ENCODE peak calls at places on chromosome 18, in ten cellular contexts. One of them, this sample, is unnamed.
A peak's percentile ranks its signal among the peaks of the same experiment; 100 is the strongest.

GRCh38 chr18:43271593-43272432 is 5.5 kb downstream of the SYT4 start:
- DNase-seq in activated CD8-positive, alpha-beta memory T cell treated with anti-CD3 and anti-CD28 coated beads for 1 hour: no peak
- DNase-seq in thyroid gland: no peak
- DNase-seq in stimulated activated CD4-positive, alpha-beta T cell treated with anti-CD3 and anti-CD28 coated beads, Interleukin-2, amount 100 ng/mL, for 48 hours: peak; percentile 31
- DNase-seq in mesothelial cell of epicardium: no peak
- DNase-seq in pancreas: no peak
- DNase-seq in posterior cingulate gyrus: no peak
- DNase-seq in EL: peak; percentile 32
- DNase-seq in left ventricle myocardium inferior: no peak
- DNase-seq in G401: peak; percentile 75
- DNase-seq in this sample: peak; percentile 23

GRCh38 chr18:25826823-25827617 is 263.4 kb downstream of the SS18 start:
- DNase-seq in EL: peak; percentile 51
- DNase-seq in left ventricle myocardium inferior: no peak
- DNase-seq in thyroid gland: no peak
- DNase-seq in pancreas: no peak
- DNase-seq in activated CD8-positive, alpha-beta memory T cell treated with anti-CD3 and anti-CD28 coated beads for 1 hour: no peak
- DNase-seq in mesothelial cell of epicardium: no peak
- DNase-seq in posterior cingulate gyrus: no peak
- DNase-seq in stimulated activated CD4-positive, alpha-beta T cell treated with anti-CD3 and anti-CD28 coated beads, Interleukin-2, amount 100 ng/mL, for 48 hours: no peak
- DNase-seq in G401: peak; percentile 73
- DNase-seq in this sample: peak; percentile 15

GRCh38 chr18:22489694-22490093 is 72.0 kb upstream of the CTAGE1 start:
- DNase-seq in activated CD8-positive, alpha-beta memory T cell treated with anti-CD3 and anti-CD28 coated beads for 1 hour: no peak
- DNase-seq in left ventricle myocardium inferior: no peak
- DNase-seq in pancreas: peak; percentile 48
- DNase-seq in stimulated activated CD4-positive, alpha-beta T cell treated with anti-CD3 and anti-CD28 coated beads, Interleukin-2, amount 100 ng/mL, for 48 hours: no peak
- DNase-seq in thyroid gland: no peak
- DNase-seq in posterior cingulate gyrus: no peak
- DNase-seq in G401: no peak
- DNase-seq in EL: peak; percentile 45
- DNase-seq in mesothelial cell of epicardium: no peak
- DNase-seq in this sample: peak; percentile 32

GRCh38 chr18:31685097-31686082 is 1.0 kb upstream of the B4GALT6 start:
- DNase-seq in mesothelial cell of epicardium: peak; percentile 70
- DNase-seq in activated CD8-positive, alpha-beta memory T cell treated with anti-CD3 and anti-CD28 coated beads for 1 hour: no peak
- DNase-seq in G401: peak; percentile 80
- DNase-seq in thyroid gland: peak; percentile 68
- DNase-seq in left ventricle myocardium inferior: peak; percentile 64
- DNase-seq in posterior cingulate gyrus: peak; percentile 66
- DNase-seq in EL: peak; percentile 22
- DNase-seq in pancreas: peak; percentile 72
- DNase-seq in stimulated activated CD4-positive, alpha-beta T cell treated with anti-CD3 and anti-CD28 coated beads, Interleukin-2, amount 100 ng/mL, for 48 hours: peak; percentile 30
- DNase-seq in this sample: peak; percentile 83

GRCh38 chr18:54822872-54823845 is 5.1 kb upstream of the RAB27B start:
- DNase-seq in thyroid gland: no peak
- DNase-seq in stimulated activated CD4-positive, alpha-beta T cell treated with anti-CD3 and anti-CD28 coated beads, Interleukin-2, amount 100 ng/mL, for 48 hours: no peak
- DNase-seq in mesothelial cell of epicardium: no peak
- DNase-seq in activated CD8-positive, alpha-beta memory T cell treated with anti-CD3 and anti-CD28 coated beads for 1 hour: no peak
- DNase-seq in posterior cingulate gyrus: no peak
- DNase-seq in pancreas: no peak
- DNase-seq in G401: no peak
- DNase-seq in EL: peak; percentile 95
- DNase-seq in left ventricle myocardium inferior: no peak
- DNase-seq in this sample: peak; percentile 99

GRCh38 chr18:49563130-49563540 is 1.3 kb downstream of the LIPG start:
- DNase-seq in left ventricle myocardium inferior: no peak
- DNase-seq in stimulated activated CD4-positive, alpha-beta T cell treated with anti-CD3 and anti-CD28 coated beads, Interleukin-2, amount 100 ng/mL, for 48 hours: no peak
- DNase-seq in EL: no peak
- DNase-seq in pancreas: no peak
- DNase-seq in posterior cingulate gyrus: no peak
- DNase-seq in mesothelial cell of epicardium: no peak
- DNase-seq in thyroid gland: no peak
- DNase-seq in G401: no peak
- DNase-seq in activated CD8-positive, alpha-beta memory T cell treated with anti-CD3 and anti-CD28 coated beads for 1 hour: no peak
- DNase-seq in this sample: peak; percentile 28

GRCh38 chr18:58223717-58224424 is 179.8 kb downstream of the NEDD4L start:
- DNase-seq in G401: no peak
- DNase-seq in EL: peak; percentile 96
- DNase-seq in stimulated activated CD4-positive, alpha-beta T cell treated with anti-CD3 and anti-CD28 coated beads, Interleukin-2, amount 100 ng/mL, for 48 hours: no peak
- DNase-seq in posterior cingulate gyrus: no peak
- DNase-seq in activated CD8-positive, alpha-beta memory T cell treated with anti-CD3 and anti-CD28 coated beads for 1 hour: no peak
- DNase-seq in left ventricle myocardium inferior: no peak
- DNase-seq in pancreas: peak; percentile 80
- DNase-seq in mesothelial cell of epicardium: no peak
- DNase-seq in thyroid gland: peak; percentile 43
- DNase-seq in this sample: peak; percentile 96

GRCh38 chr18:32714571-32715148 is 58.2 kb downstream of the KLHL14 start:
- DNase-seq in pancreas: peak; percentile 32
- DNase-seq in thyroid gland: peak; percentile 57
- DNase-seq in EL: no peak
- DNase-seq in posterior cingulate gyrus: no peak
- DNase-seq in stimulated activated CD4-positive, alpha-beta T cell treated with anti-CD3 and anti-CD28 coated beads, Interleukin-2, amount 100 ng/mL, for 48 hours: peak; percentile 7
- DNase-seq in mesothelial cell of epicardium: no peak
- DNase-seq in G401: peak; percentile 48
- DNase-seq in left ventricle myocardium inferior: no peak
- DNase-seq in activated CD8-positive, alpha-beta memory T cell treated with anti-CD3 and anti-CD28 coated beads for 1 hour: no peak
- DNase-seq in this sample: peak; percentile 43

GRCh38 chr18:62335494-62335893 is 10.4 kb downstream of the TNFRSF11A start:
- DNase-seq in left ventricle myocardium inferior: no peak
- DNase-seq in mesothelial cell of epicardium: no peak
- DNase-seq in pancreas: no peak
- DNase-seq in thyroid gland: no peak
- DNase-seq in stimulated activated CD4-positive, alpha-beta T cell treated with anti-CD3 and anti-CD28 coated beads, Interleukin-2, amount 100 ng/mL, for 48 hours: no peak
- DNase-seq in G401: no peak
- DNase-seq in activated CD8-positive, alpha-beta memory T cell treated with anti-CD3 and anti-CD28 coated beads for 1 hour: no peak
- DNase-seq in EL: no peak
- DNase-seq in posterior cingulate gyrus: no peak
- DNase-seq in this sample: no peak

GRCh38 chr18:56185126-56185525 is 453.3 kb downstream of the TXNL1 start:
- DNase-seq in G401: no peak
- DNase-seq in left ventricle myocardium inferior: no peak
- DNase-seq in pancreas: no peak
- DNase-seq in stimulated activated CD4-positive, alpha-beta T cell treated with anti-CD3 and anti-CD28 coated beads, Interleukin-2, amount 100 ng/mL, for 48 hours: no peak
- DNase-seq in activated CD8-positive, alpha-beta memory T cell treated with anti-CD3 and anti-CD28 coated beads for 1 hour: no peak
- DNase-seq in thyroid gland: no peak
- DNase-seq in posterior cingulate gyrus: no peak
- DNase-seq in EL: no peak
- DNase-seq in mesothelial cell of epicardium: no peak
- DNase-seq in this sample: no peak

GRCh38 chr18:53991805-53992204 is 232.7 kb downstream of the MBD2 start:
- DNase-seq in left ventricle myocardium inferior: no peak
- DNase-seq in posterior cingulate gyrus: no peak
- DNase-seq in stimulated activated CD4-positive, alpha-beta T cell treated with anti-CD3 and anti-CD28 coated beads, Interleukin-2, amount 100 ng/mL, for 48 hours: no peak
- DNase-seq in thyroid gland: no peak
- DNase-seq in activated CD8-positive, alpha-beta memory T cell treated with anti-CD3 and anti-CD28 coated beads for 1 hour: no peak
- DNase-seq in pancreas: no peak
- DNase-seq in G401: no peak
- DNase-seq in EL: peak; percentile 47
- DNase-seq in mesothelial cell of epicardium: no peak
- DNase-seq in this sample: no peak

GRCh38 chr18:58402951-58403702 is 225.8 kb downstream of the ALPK2 start:
- DNase-seq in activated CD8-positive, alpha-beta memory T cell treated with anti-CD3 and anti-CD28 coated beads for 1 hour: no peak
- DNase-seq in mesothelial cell of epicardium: no peak
- DNase-seq in stimulated activated CD4-positive, alpha-beta T cell treated with anti-CD3 and anti-CD28 coated beads, Interleukin-2, amount 100 ng/mL, for 48 hours: no peak
- DNase-seq in G401: no peak
- DNase-seq in pancreas: no peak
- DNase-seq in left ventricle myocardium inferior: peak; percentile 28
- DNase-seq in EL: no peak
- DNase-seq in posterior cingulate gyrus: no peak
- DNase-seq in thyroid gland: peak; percentile 39
- DNase-seq in this sample: no peak

GRCh38 chr18:34913837-34914755 is 127.1 kb upstream of the MAPRE2 start:
- DNase-seq in G401: no peak
- DNase-seq in left ventricle myocardium inferior: no peak
- DNase-seq in posterior cingulate gyrus: no peak
- DNase-seq in stimulated activated CD4-positive, alpha-beta T cell treated with anti-CD3 and anti-CD28 coated beads, Interleukin-2, amount 100 ng/mL, for 48 hours: no peak
- DNase-seq in activated CD8-positive, alpha-beta memory T cell treated with anti-CD3 and anti-CD28 coated beads for 1 hour: no peak
- DNase-seq in EL: peak; percentile 53
- DNase-seq in mesothelial cell of epicardium: no peak
- DNase-seq in thyroid gland: no peak
- DNase-seq in pancreas: no peak
- DNase-seq in this sample: peak; percentile 46

GRCh38 chr18:67232991-67233390 is 283.5 kb downstream of the DSEL start:
- DNase-seq in EL: no peak
- DNase-seq in left ventricle myocardium inferior: no peak
- DNase-seq in posterior cingulate gyrus: no peak
- DNase-seq in activated CD8-positive, alpha-beta memory T cell treated with anti-CD3 and anti-CD28 coated beads for 1 hour: no peak
- DNase-seq in stimulated activated CD4-positive, alpha-beta T cell treated with anti-CD3 and anti-CD28 coated beads, Interleukin-2, amount 100 ng/mL, for 48 hours: no peak
- DNase-seq in mesothelial cell of epicardium: no peak
- DNase-seq in G401: no peak
- DNase-seq in thyroid gland: no peak
- DNase-seq in pancreas: no peak
- DNase-seq in this sample: peak; percentile 5

GRCh38 chr18:32735781-32736180 is 37.0 kb downstream of the KLHL14 start:
- DNase-seq in mesothelial cell of epicardium: no peak
- DNase-seq in pancreas: no peak
- DNase-seq in activated CD8-positive, alpha-beta memory T cell treated with anti-CD3 and anti-CD28 coated beads for 1 hour: no peak
- DNase-seq in posterior cingulate gyrus: no peak
- DNase-seq in EL: no peak
- DNase-seq in stimulated activated CD4-positive, alpha-beta T cell treated with anti-CD3 and anti-CD28 coated beads, Interleukin-2, amount 100 ng/mL, for 48 hours: no peak
- DNase-seq in thyroid gland: no peak
- DNase-seq in G401: no peak
- DNase-seq in left ventricle myocardium inferior: no peak
- DNase-seq in this sample: peak; percentile 13

GRCh38 chr18:68725341-68725740 is 10.4 kb upstream of the TMX3 start:
- DNase-seq in pancreas: no peak
- DNase-seq in thyroid gland: no peak
- DNase-seq in activated CD8-positive, alpha-beta memory T cell treated with anti-CD3 and anti-CD28 coated beads for 1 hour: no peak
- DNase-seq in EL: no peak
- DNase-seq in stimulated activated CD4-positive, alpha-beta T cell treated with anti-CD3 and anti-CD28 coated beads, Interleukin-2, amount 100 ng/mL, for 48 hours: no peak
- DNase-seq in left ventricle myocardium inferior: no peak
- DNase-seq in posterior cingulate gyrus: no peak
- DNase-seq in mesothelial cell of epicardium: no peak
- DNase-seq in G401: no peak
- DNase-seq in this sample: no peak

GRCh38 chr18:22391571-22392359 is 25.9 kb downstream of the CTAGE1 start:
- DNase-seq in activated CD8-positive, alpha-beta memory T cell treated with anti-CD3 and anti-CD28 coated beads for 1 hour: peak; percentile 38
- DNase-seq in posterior cingulate gyrus: no peak
- DNase-seq in stimulated activated CD4-positive, alpha-beta T cell treated with anti-CD3 and anti-CD28 coated beads, Interleukin-2, amount 100 ng/mL, for 48 hours: peak; percentile 2
- DNase-seq in EL: peak; percentile 96
- DNase-seq in pancreas: no peak
- DNase-seq in G401: no peak
- DNase-seq in left ventricle myocardium inferior: no peak
- DNase-seq in mesothelial cell of epicardium: peak; percentile 51
- DNase-seq in thyroid gland: no peak
- DNase-seq in this sample: peak; percentile 81

GRCh38 chr18:79776674-79777073 is 21.1 kb upstream of the KCNG2 start:
- DNase-seq in activated CD8-positive, alpha-beta memory T cell treated with anti-CD3 and anti-CD28 coated beads for 1 hour: no peak
- DNase-seq in stimulated activated CD4-positive, alpha-beta T cell treated with anti-CD3 and anti-CD28 coated beads, Interleukin-2, amount 100 ng/mL, for 48 hours: no peak
- DNase-seq in G401: no peak
- DNase-seq in mesothelial cell of epicardium: no peak
- DNase-seq in left ventricle myocardium inferior: no peak
- DNase-seq in EL: no peak
- DNase-seq in thyroid gland: no peak
- DNase-seq in posterior cingulate gyrus: no peak
- DNase-seq in pancreas: no peak
- DNase-seq in this sample: no peak

GRCh38 chr18:13813271-13813849 is 10.6 kb upstream of the MC5R start:
- DNase-seq in posterior cingulate gyrus: peak; percentile 34
- DNase-seq in pancreas: peak; percentile 47
- DNase-seq in activated CD8-positive, alpha-beta memory T cell treated with anti-CD3 and anti-CD28 coated beads for 1 hour: no peak
- DNase-seq in stimulated activated CD4-positive, alpha-beta T cell treated with anti-CD3 and anti-CD28 coated beads, Interleukin-2, amount 100 ng/mL, for 48 hours: peak; percentile 59
- DNase-seq in thyroid gland: peak; percentile 62
- DNase-seq in G401: peak; percentile 78
- DNase-seq in mesothelial cell of epicardium: no peak
- DNase-seq in left ventricle myocardium inferior: peak; percentile 38
- DNase-seq in EL: peak; percentile 47
- DNase-seq in this sample: peak; percentile 12

GRCh38 chr18:58828399-58829121 is 36.1 kb upstream of the ZNF532 start:
- DNase-seq in mesothelial cell of epicardium: no peak
- DNase-seq in EL: no peak
- DNase-seq in stimulated activated CD4-positive, alpha-beta T cell treated with anti-CD3 and anti-CD28 coated beads, Interleukin-2, amount 100 ng/mL, for 48 hours: no peak
- DNase-seq in posterior cingulate gyrus: no peak
- DNase-seq in thyroid gland: no peak
- DNase-seq in left ventricle myocardium inferior: no peak
- DNase-seq in G401: no peak
- DNase-seq in activated CD8-positive, alpha-beta memory T cell treated with anti-CD3 and anti-CD28 coated beads for 1 hour: no peak
- DNase-seq in pancreas: no peak
- DNase-seq in this sample: no peak

This sample was measured in HCEC 1CT.